ENCODE peak calls at places on chromosomes 3 and 15, in four cellular contexts. O is B cell, T is OCI-LY7, U is body of pancreas. D is an unnamed sample.

GRCh38 chr15:46304320-46304719 is 669.5 kb downstream of the SQOR start:
- DNase-seq in O (no peak), U (peak), T (peak), D (no peak)

GRCh38 chr15:35159170-35159569 is 74.1 kb upstream of the NANOGP8 start:
- DNase-seq in T (no peak), U (no peak), O (no peak), D (no peak)

GRCh38 chr3:126850370-126851085 is 132.4 kb upstream of the PLXNA1 start:
- DNase-seq in U (no peak), O (no peak), T (no peak), D (no peak)

GRCh38 chr3:107241217-107241616 is 136.0 kb upstream of the CCDC54 start:
- DNase-seq in O (peak), T (peak), U (peak), D (peak)

GRCh38 chr3:160635213-160635612 is 41.7 kb upstream of the ARL14 start:
- DNase-seq in O (no peak), T (no peak), U (no peak), D (no peak)

GRCh38 chr3:112134335-112135124 is 1.5 kb upstream of the GCSAM start:
- DNase-seq in O (no peak), T (peak), U (peak), D (no peak)

GRCh38 chr3:151863611-151864010 is 9.8 kb upstream of the SUCNR1 start:
- DNase-seq in U (no peak), T (no peak), O (no peak), D (no peak)

GRCh38 chr3:144160627-144161026 is 189.0 kb downstream of the DIPK2A start:
- DNase-seq in T (no peak), O (no peak), U (no peak), D (no peak)

GRCh38 chr3:142279965-142280590 is 54.7 kb upstream of the GK5 start:
- DNase-seq in O (no peak), T (peak), U (peak), D (peak)

GRCh38 chr15:88622605-88622975 is 1.4 kb downstream of the AEN start:
- DNase-seq in U (no peak), T (no peak), O (no peak), D (no peak)

GRCh38 chr15:98668566-98669308 is 20.4 kb downstream of the IGF1R start:
- DNase-seq in T (no peak), O (no peak), U (no peak), D (no peak)

GRCh38 chr3:162143181-162143580 is 646.6 kb downstream of the OTOL1 start:
- DNase-seq in O (no peak), T (no peak), U (no peak), D (no peak)

GRCh38 chr3:110423276-110423675 is 648.3 kb upstream of the NECTIN3 start:
- DNase-seq in T (no peak), U (no peak), O (no peak), D (no peak)

GRCh38 chr15:70376929-70377691 is 279.4 kb upstream of the TLE3 start:
- DNase-seq in T (no peak), O (no peak), U (peak), D (no peak)

GRCh38 chr15:57625703-57626448 is 34.2 kb downstream of the MYZAP start:
- DNase-seq in T (no peak), U (no peak), O (no peak), D (no peak)

GRCh38 chr3:9903238-9903624 is 583 bp downstream of the IL17RE start:
- DNase-seq in U (no peak), O (no peak), T (no peak), D (no peak)

GRCh38 chr3:129602730-129603560 is 3.5 kb downstream of the PLXND1 start:
- DNase-seq in T (no peak), O (no peak), U (peak), D (no peak)

GRCh38 chr15:65906396-65906795 is 37.1 kb downstream of the RAB11A start:
- DNase-seq in U (no peak), O (no peak), T (no peak), D (no peak)

GRCh38 chr3:51422211-51422610 is 31.1 kb downstream of the RBM15B start:
- DNase-seq in O (no peak), U (no peak), T (no peak), D (no peak)

GRCh38 chr3:64686446-64686908 is 1.3 kb downstream of the ADAMTS9 start:
- DNase-seq in U (peak), O (no peak), T (no peak), D (peak)

GRCh38 chr3:14555835-14556234 is 15.7 kb upstream of the GRIP2 start:
- DNase-seq in U (no peak), T (no peak), O (no peak), D (no peak)

GRCh38 chr3:151537751-151538150 is 76.9 kb upstream of the IGSF10 start:
- DNase-seq in U (no peak), O (no peak), T (no peak), D (no peak)

GRCh38 chr3:57544181-57545125 is at the start of gene DNAH12:
- DNase-seq in O (no peak), T (peak), U (peak), D (peak)

GRCh38 chr3:160378331-160379109 is 20.5 kb downstream of the IFT80 start:
- DNase-seq in T (no peak), U (no peak), O (no peak), D (no peak)

GRCh38 chr3:36932979-36933378 is 11.9 kb downstream of the TRANK1 start:
- DNase-seq in T (no peak), O (no peak), U (no peak), D (no peak)

GRCh38 chr15:68316061-68316804 is 38.7 kb downstream of the FEM1B start:
- DNase-seq in O (no peak), T (peak), U (no peak), D (no peak)

GRCh38 chr3:28948685-28949084 is 332.2 kb upstream of the RBMS3 start:
- DNase-seq in O (no peak), T (no peak), U (no peak), D (no peak)

GRCh38 chr3:76615739-76616138 is 424.2 kb upstream of the ROBO2 start:
- DNase-seq in O (no peak), U (no peak), T (no peak), D (no peak)

GRCh38 chr3:17057316-17057715 is 172.6 kb downstream of the PLCL2 start:
- DNase-seq in O (no peak), U (no peak), T (no peak), D (no peak)

GRCh38 chr15:56815247-56815646 is 81.9 kb upstream of the ZNF280D start:
- DNase-seq in U (no peak), T (no peak), O (no peak), D (no peak)

GRCh38 chr3:63876260-63876659 is 12.6 kb downstream of the ATXN7 start:
- DNase-seq in T (no peak), O (no peak), U (no peak), D (no peak)

GRCh38 chr3:34174740-34175139 is 376.3 kb downstream of the PDCD6IP start:
- DNase-seq in O (no peak), U (no peak), T (no peak), D (no peak)

GRCh38 chr3:48399387-48400172 is 27.6 kb downstream of the FBXW12 start:
- DNase-seq in T (no peak), O (no peak), U (peak), D (no peak)

GRCh38 chr15:98383571-98383970 is 264.8 kb upstream of the IGF1R start:
- DNase-seq in U (no peak), T (no peak), O (no peak), D (no peak)

GRCh38 chr3:184568918-184569829 is 7.6 kb downstream of the EPHB3 start:
- DNase-seq in T (no peak), O (no peak), U (peak), D (no peak)

GRCh38 chr3:188974856-188975611 is 196.7 kb upstream of the TPRG1 start:
- DNase-seq in O (no peak), U (peak), T (no peak), D (no peak)

GRCh38 chr15:74451322-74451721 is 9.6 kb downstream of the UBL7 start:
- DNase-seq in T (no peak), U (no peak), O (no peak), D (no peak)

GRCh38 chr3:4981160-4981687 is 2.0 kb downstream of the BHLHE40 start:
- DNase-seq in O (no peak), T (no peak), U (peak), D (no peak)

GRCh38 chr15:59174846-59175831 is 31.5 kb upstream of the LDHAL6B start:
- DNase-seq in O (peak), U (peak), T (peak), D (peak)

DNA sequence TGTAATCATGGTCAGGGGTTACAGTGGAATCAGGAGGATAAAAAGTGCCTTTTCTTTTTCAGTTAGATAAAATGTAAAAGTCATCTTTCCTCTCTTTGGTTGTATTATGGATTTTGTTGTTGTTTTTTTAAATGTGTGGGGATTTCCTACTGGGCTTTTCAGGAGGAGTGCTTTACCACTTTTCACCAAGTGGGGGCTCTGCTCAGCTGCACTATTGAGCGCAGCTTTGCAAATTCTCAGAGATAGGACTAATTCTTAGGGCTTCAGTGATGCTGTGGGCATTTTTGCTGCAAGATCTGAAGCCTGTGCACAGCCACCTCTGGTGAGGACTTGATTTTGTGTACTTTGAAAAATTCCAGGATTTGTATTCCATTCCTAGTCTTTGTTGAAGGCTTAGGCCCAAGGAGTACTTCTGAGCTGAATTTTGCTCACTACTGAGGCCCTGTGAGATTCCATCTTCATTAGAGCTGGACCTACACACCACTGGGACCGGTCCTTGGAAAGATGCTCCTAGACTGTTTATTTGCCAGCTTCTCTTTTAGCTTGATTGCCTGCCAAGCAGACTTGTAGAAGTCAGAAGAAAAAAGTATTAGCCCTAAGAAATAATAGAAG is 7.5 kb downstream of the GNB5 start:
- DNase-seq in T (peak), O (no peak), U (peak), D (no peak)
- TF ChIP-seq CTCF in T (peak), O (peak), U (peak), D (peak)

GRCh38 chr3:134307425-134307824 is 56.8 kb upstream of the RYK start:
- DNase-seq in U (no peak), T (no peak), O (no peak), D (no peak)

GRCh38 chr3:134309987-134310700 is 59.5 kb upstream of the RYK start:
- DNase-seq in U (no peak), O (no peak), T (no peak), D (no peak)

GRCh38 chr3:134311265-134311664 is 60.6 kb upstream of the RYK start:
- DNase-seq in O (no peak), U (no peak), T (no peak), D (no peak)

GRCh38 chr3:134306334-134306733 is 55.7 kb upstream of the RYK start:
- DNase-seq in T (no peak), O (no peak), U (no peak), D (no peak)

DNA sequence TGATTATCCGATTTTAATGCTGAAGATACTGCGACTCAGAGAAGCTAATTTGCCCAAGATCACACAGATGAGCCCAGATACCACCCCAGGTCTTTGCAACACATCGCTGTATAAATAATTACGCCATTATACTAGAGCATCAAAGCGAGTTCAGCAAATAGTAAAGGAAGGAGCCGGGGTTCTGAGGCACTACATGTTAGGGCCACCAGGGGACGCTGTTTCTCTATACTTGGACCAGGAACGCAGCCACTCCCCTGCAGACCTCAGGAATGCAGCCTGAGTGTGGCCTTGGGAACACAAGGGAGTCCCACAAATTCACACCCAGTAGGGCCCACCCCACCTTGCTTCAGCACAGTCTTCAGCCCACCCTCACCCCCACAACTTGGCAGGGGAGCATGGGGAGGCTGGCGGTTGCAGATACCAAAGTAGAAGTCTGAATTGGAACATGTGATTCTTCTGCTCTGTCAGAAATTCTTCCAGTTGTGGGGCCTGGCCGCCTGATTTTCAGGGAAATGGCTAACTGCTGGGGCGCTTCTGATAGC is 57.8 kb upstream of the RYK start:
- DNase-seq in U (peak), T (peak), O (peak), D (peak)
- TF ChIP-seq CTCF in U (peak), T (peak), O (peak), D (peak)

GRCh38 chr3:79018671-79019136 is 749.1 kb downstream of the ROBO1 start:
- DNase-seq in T (no peak), O (no peak), U (peak), D (peak)
- TF ChIP-seq CTCF in T (no peak), O (no peak), U (no peak), D (no peak)

DNA sequence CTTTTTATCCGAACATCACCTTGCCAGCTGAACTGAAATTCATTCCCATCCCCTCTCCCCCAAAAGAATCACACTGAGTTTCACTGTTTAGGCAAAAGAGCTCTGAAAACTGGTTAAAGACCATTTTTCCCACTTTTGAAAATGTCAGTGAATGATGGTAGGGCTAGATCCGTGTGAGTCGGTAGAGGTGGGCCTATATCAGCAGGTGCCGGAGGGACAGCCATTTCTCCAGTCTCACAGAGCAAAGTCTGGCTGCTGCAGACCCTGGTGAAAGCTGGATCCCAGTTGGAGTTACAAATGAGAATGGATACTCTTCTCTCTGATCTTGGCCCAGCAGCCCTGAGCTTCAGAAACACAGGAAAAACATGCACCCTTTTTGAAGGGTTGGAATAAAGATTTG is 10.9 kb downstream of the ENTPD3 start:
- DNase-seq in U (no peak), T (no peak), O (no peak), D (no peak)
- TF ChIP-seq CTCF in U (no peak), T (no peak), O (no peak), D (no peak)

D was measured in GM13976.